ENCODE peak calls at places on chromosome 22, in eight cellular contexts. O, K, T, S, G, M, F and Y are unnamed samples.

GRCh38 chr22:38077595-38077994 is 6.4 kb downstream of the SLC16A8 start:
- DNase-seq in O (no peak), K (no peak), T (no peak), S (no peak), G (no peak), M (no peak), F (no peak), Y (no peak)

GRCh38 chr22:39789794-39790193 is 103.8 kb downstream of the ENTHD1 start:
- DNase-seq in O (no peak), K (no peak), T (no peak), S (no peak), G (no peak), M (no peak), F (no peak), Y (no peak)

GRCh38 chr22:50270302-50271010 is at the start of gene MAPK11:
- DNase-seq in O (peak; percentile 65), K (peak; percentile 65), T (no peak), S (no peak), G (peak; percentile 70), M (peak; percentile 78), F (peak; percentile 84), Y (no peak)

GRCh38 chr22:42613869-42614268 is 814 bp downstream of the POLDIP3 start:
- DNase-seq in O (no peak), K (no peak), T (no peak), S (no peak), G (no peak), M (no peak), F (no peak), Y (no peak)

GRCh38 chr22:38419121-38419863 is 35.7 kb downstream of the KCNJ4 start:
- DNase-seq in O (no peak), K (no peak), T (no peak), S (no peak), G (no peak), M (no peak), F (no peak), Y (no peak)

GRCh38 chr22:33922268-33922667 is 2.0 kb upstream of the LARGE1 start:
- DNase-seq in O (peak; percentile 34), K (no peak), T (no peak), S (peak; percentile 72), G (peak; percentile 29), M (no peak), F (no peak), Y (no peak)

GRCh38 chr22:30251661-30252226 is 5.2 kb upstream of the LIF start:
- DNase-seq in O (peak; percentile 49), K (peak; percentile 67), T (no peak), S (no peak), G (no peak), M (no peak), F (no peak), Y (no peak)

GRCh38 chr22:19825016-19825339 is 29.7 kb downstream of the GNB1L start:
- DNase-seq in O (no peak), K (no peak), T (no peak), S (no peak), G (no peak), M (no peak), F (peak; percentile 41), Y (no peak)

GRCh38 chr22:37457093-37457893 is 28.9 kb downstream of the MFNG start:
- DNase-seq in O (peak; percentile 62), K (peak; percentile 79), T (peak; percentile 57), S (peak; percentile 75), G (peak; percentile 78), M (peak; percentile 46), F (peak; percentile 90), Y (no peak)

GRCh38 chr22:41512421-41513194 is 31.7 kb downstream of the POLR3H start:
- DNase-seq in O (peak; percentile 62), K (peak; percentile 87), T (no peak), S (no peak), G (no peak), M (no peak), F (no peak), Y (peak; percentile 34)

DNA sequence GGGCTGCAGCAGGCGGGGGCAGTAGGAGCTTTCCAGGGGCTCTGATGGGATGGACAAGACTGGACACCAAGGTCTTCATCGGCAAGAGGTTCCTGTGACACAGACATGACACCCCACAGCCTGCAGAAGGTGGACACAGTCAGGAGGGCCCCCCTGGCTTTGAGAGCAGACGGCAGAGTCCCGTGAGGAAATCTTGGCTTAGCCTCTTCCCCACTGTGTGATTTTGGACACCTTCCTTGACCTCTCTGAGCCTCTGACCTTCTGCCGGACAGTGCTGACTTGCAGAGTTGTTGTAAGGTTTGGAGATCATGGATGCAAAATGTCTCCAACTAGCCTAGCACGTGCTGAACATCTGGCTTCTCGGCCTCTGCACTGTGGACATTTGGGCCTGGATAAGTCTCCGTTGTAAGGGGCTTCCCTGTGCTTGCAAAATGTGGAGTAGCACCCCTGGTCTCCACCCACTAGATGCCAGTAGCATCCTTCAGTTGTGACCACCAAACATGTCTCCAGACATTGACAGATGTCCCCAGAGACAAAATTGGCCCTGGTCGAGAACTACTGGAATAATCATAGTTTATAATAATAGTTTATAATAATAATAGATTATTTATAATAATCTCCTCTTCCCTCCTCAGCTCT is 54.6 kb downstream of the MCM5 start:
- DNase-seq in O (no peak), K (no peak), T (no peak), S (no peak), G (no peak), M (no peak), F (no peak), Y (no peak)
- TF ChIP-seq CTCF in O (no peak), K (no peak), T (no peak), S (no peak), G (no peak), M (no peak), F (no peak), Y (no peak)

GRCh38 chr22:47190957-47191323 is 428.5 kb downstream of the TBC1D22A start:
- DNase-seq in O (no peak), K (no peak), T (no peak), S (peak; percentile 39), G (no peak), M (no peak), F (no peak), Y (no peak)
- TF ChIP-seq CTCF in O (no peak), K (peak; percentile 7), T (no peak), S (no peak), G (no peak), M (no peak), F (no peak), Y (no peak)

GRCh38 chr22:29154364-29155048 is 51.2 kb upstream of the EMID1 start:
- DNase-seq in O (peak; percentile 60), K (peak; percentile 66), T (peak; percentile 41), S (peak; percentile 84), G (no peak), M (peak; percentile 73), F (peak; percentile 84), Y (peak; percentile 10)
- TF ChIP-seq CTCF in O (peak; percentile 95), K (peak; percentile 86), T (peak; percentile 62), S (peak; percentile 97), G (peak; percentile 36), M (peak; percentile 95), F (peak; percentile 89), Y (peak; percentile 92)

DNA sequence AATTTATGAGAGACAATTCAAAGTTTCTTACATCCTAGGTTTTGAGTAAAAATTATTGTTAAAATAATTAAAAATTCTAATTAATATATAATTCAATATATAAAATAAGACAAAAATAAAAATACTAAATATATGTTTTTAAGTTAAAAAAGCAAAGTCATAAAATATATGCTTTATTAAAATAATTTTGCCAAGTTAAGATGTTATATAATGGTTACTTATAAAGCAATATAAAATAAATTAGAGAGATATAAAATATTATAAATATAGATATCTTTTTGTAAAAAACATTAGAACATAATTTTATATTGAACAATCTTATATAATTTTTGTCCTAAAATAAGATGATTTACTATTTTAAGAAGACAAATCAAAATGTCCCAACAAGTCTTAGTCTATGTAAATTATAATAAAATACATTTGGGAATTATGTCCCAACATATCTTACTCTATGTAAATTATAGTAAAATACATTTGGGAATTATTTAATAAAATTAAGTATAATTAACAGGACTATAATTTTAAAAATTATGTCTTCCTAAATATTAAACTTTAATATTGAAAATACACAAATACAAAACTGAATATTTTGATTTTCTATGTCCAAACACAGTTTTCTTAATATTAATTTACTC is 67.7 kb upstream of the TOP3B start:
- DNase-seq in O (no peak), K (no peak), T (no peak), S (no peak), G (no peak), M (no peak), F (no peak), Y (no peak)
- TF ChIP-seq CTCF in O (no peak), K (no peak), T (no peak), S (no peak), G (no peak), M (no peak), F (no peak), Y (no peak)